ENCODE peak calls at places on chromosome 4, in five cellular contexts. T, W, Z, B and H are unnamed samples.

GRCh38 chr4:5956285-5957021 is 61.8 kb downstream of the C4orf50 start:
- DNase-seq in T (peak; percentile 43), W (no peak), B (no peak), Z (peak; percentile 11), H (no peak)

GRCh38 chr4:124961138-124961750 is 248.7 kb upstream of the ANKRD50 start:
- DNase-seq in Z (no peak), T (no peak), B (no peak), W (no peak), H (no peak)

GRCh38 chr4:98242538-98242937 is 18.6 kb upstream of the RAP1GDS1 start:
- DNase-seq in B (no peak), T (no peak), W (no peak), Z (no peak), H (no peak)

GRCh38 chr4:120755864-120756263 is 166.7 kb downstream of the PRDM5 start:
- DNase-seq in W (no peak), Z (no peak), B (no peak), T (no peak), H (no peak)

GRCh38 chr4:172734555-172734954 is 434.1 kb upstream of the GALNT7 start:
- DNase-seq in T (no peak), Z (no peak), W (no peak), B (no peak), H (no peak)

GRCh38 chr4:60582167-60582566 is 618.0 kb upstream of the ADGRL3 start:
- DNase-seq in T (no peak), B (no peak), Z (no peak), W (no peak), H (no peak)

GRCh38 chr4:108172780-108173598 is 4.3 kb upstream of the LEF1 start:
- DNase-seq in T (peak; percentile 83), W (peak; percentile 86), Z (peak; percentile 41), B (no peak), H (peak; percentile 64)

GRCh38 chr4:112130903-112131302 is 14.4 kb upstream of the FAM241A start:
- DNase-seq in W (no peak), Z (no peak), T (no peak), B (no peak), H (no peak)

GRCh38 chr4:108834167-108834566 is 71.3 kb upstream of the ETNPPL start:
- DNase-seq in T (no peak), Z (no peak), B (no peak), W (no peak), H (no peak)

GRCh38 chr4:94453534-94453963 is 1.8 kb downstream of the PDLIM5 start:
- DNase-seq in W (no peak), T (no peak), B (no peak), Z (peak; percentile 58), H (no peak)

GRCh38 chr4:180923476-180923875 is 1319.7 kb upstream of the TENM3 start:
- DNase-seq in B (no peak), Z (no peak), T (no peak), W (no peak), H (no peak)

GRCh38 chr4:54657556-54658313 is at the start of gene KIT:
- DNase-seq in B (no peak), T (peak; percentile 89), W (peak; percentile 40), Z (no peak), H (peak; percentile 66)

GRCh38 chr4:1793496-1793840 is 375 bp downstream of the FGFR3 start:
- DNase-seq in W (peak; percentile 71), B (no peak), Z (no peak), T (peak; percentile 83), H (no peak)

GRCh38 chr4:89158884-89159503 is 47.7 kb downstream of the TIGD2 start:
- DNase-seq in Z (peak; percentile 6), B (no peak), W (peak; percentile 22), T (peak; percentile 42), H (no peak)

GRCh38 chr4:113851816-113852215 is 90.3 kb upstream of the CAMK2D start:
- DNase-seq in Z (peak; percentile 2), T (no peak), B (no peak), W (no peak), H (no peak)

GRCh38 chr4:41196633-41197332 is 17.6 kb downstream of the APBB2 start:
- DNase-seq in Z (no peak), W (no peak), T (no peak), B (no peak), H (no peak)

GRCh38 chr4:114385195-114385985 is 213.2 kb upstream of the UGT8 start:
- DNase-seq in Z (no peak), T (no peak), W (no peak), B (no peak), H (no peak)

GRCh38 chr4:72899214-72899613 is 170.3 kb downstream of the COX18 start:
- DNase-seq in W (no peak), Z (peak; percentile 67), B (no peak), T (no peak), H (no peak)

GRCh38 chr4:118745357-118745756 is 60.2 kb downstream of the METTL14 start:
- DNase-seq in Z (no peak), W (no peak), T (no peak), B (no peak), H (no peak)

GRCh38 chr4:119656986-119657635 is 28.5 kb upstream of the PDE5A start:
- DNase-seq in B (no peak), Z (no peak), T (no peak), W (no peak), H (no peak)

GRCh38 chr4:114361249-114361648 is 237.4 kb upstream of the UGT8 start:
- DNase-seq in B (no peak), T (no peak), W (no peak), Z (no peak), H (no peak)

GRCh38 chr4:41656572-41657301 is 91.8 kb downstream of the PHOX2B start:
- DNase-seq in T (no peak), Z (no peak), B (no peak), W (no peak), H (no peak)

GRCh38 chr4:158315706-158316105 is 105.4 kb downstream of the TMEM144 start:
- DNase-seq in Z (no peak), W (no peak), T (no peak), B (no peak), H (no peak)

GRCh38 chr4:87975466-87975865 is at the start of gene SPP1:
- DNase-seq in B (no peak), W (no peak), Z (peak; percentile 66), T (peak; percentile 43), H (peak; percentile 50)

GRCh38 chr4:48033825-48034413 is 17.3 kb downstream of the NIPAL1 start:
- DNase-seq in T (peak; percentile 40), Z (peak; percentile 28), B (no peak), W (peak; percentile 32), H (peak; percentile 63)

GRCh38 chr4:93199492-93199891 is 629.1 kb upstream of the ATOH1 start:
- DNase-seq in Z (peak; percentile 41), T (peak; percentile 58), W (peak; percentile 3), B (no peak), H (peak; percentile 25)

GRCh38 chr4:1460967-1461868 is 55.0 kb upstream of the NKX1-1 start:
- DNase-seq in T (peak; percentile 24), B (no peak), Z (no peak), W (no peak), H (peak; percentile 48)

GRCh38 chr4:102143433-102143832 is 201.8 kb downstream of the SLC39A8 start:
- DNase-seq in T (no peak), Z (no peak), B (no peak), W (no peak), H (no peak)

GRCh38 chr4:17064959-17065358 is 166.5 kb upstream of the LDB2 start:
- DNase-seq in T (no peak), W (no peak), B (no peak), Z (no peak), H (no peak)

GRCh38 chr4:139316733-139317132 is 14.5 kb upstream of the NDUFC1 start:
- DNase-seq in W (peak; percentile 21), B (no peak), Z (no peak), T (no peak), H (no peak)

GRCh38 chr4:127309360-127310095 is 323.2 kb upstream of the INTU start:
- DNase-seq in W (no peak), Z (no peak), B (no peak), T (no peak), H (no peak)

GRCh38 chr4:32340591-32340990 is 1620.4 kb downstream of the PCDH7 start:
- DNase-seq in Z (no peak), B (no peak), W (no peak), T (no peak), H (no peak)

GRCh38 chr4:44927361-44928061 is 201.2 kb upstream of the GNPDA2 start:
- DNase-seq in B (no peak), Z (peak; percentile 23), W (peak; percentile 7), T (peak; percentile 0), H (no peak)

GRCh38 chr4:186949847-186950246 is 226.2 kb upstream of the FAT1 start:
- DNase-seq in T (no peak), W (no peak), B (no peak), Z (no peak), H (no peak)
- TF ChIP-seq CHD2 in T (no peak), W (no peak), B (no peak), Z (no peak), H (no peak)

DNA sequence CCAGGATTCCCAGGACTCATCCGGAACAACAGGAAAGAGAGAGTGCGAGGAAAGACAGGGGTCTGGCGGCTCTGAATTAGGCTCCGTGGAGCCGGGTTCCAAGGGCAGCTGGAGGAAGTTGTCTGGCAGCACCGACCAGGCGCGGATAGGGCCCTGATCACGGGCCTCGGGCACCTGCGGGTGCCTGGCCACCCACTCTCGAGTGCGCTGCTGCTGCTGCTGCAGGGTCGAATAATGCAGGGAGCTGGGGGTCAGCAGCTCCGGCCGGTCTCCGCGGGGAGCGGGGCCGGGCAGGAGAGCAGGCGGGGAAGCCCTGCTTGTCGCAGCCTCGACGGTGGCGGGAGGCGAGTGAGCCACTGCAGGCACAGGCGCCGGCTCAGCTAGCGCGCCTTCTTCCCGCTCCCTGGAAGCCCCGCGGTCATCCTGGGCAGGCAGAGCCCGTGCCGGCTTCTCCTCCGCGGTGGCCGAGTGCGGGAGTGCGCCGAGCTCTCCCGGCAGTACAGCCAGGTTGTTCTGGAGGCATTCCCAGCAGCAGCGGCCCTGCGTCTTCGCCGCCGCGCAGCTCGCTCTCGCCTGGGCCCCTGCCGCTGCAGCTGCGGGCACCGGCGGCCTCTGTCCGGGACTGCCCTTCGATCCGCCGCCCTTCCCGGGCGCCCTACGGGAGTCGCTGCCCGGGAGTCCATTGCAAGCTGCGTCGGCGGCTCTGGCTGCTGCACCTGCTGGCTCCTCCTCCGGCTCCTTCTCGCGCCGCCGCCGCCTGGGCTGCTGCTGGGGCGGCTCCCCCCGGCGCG is 1.0 kb downstream of the SOWAHB start:
- DNase-seq in B (no peak), Z (no peak), W (no peak), T (peak; percentile 76), H (no peak)
- TF ChIP-seq MAX in B (no peak), Z (no peak), W (no peak), T (no peak), H (peak; percentile 94)

GRCh38 chr4:84504821-84505220 is 5.7 kb upstream of the NKX6-1 start:
- DNase-seq in Z (no peak), B (no peak), W (no peak), T (no peak), H (no peak)
- TF ChIP-seq JUND in Z (no peak), B (no peak), W (no peak), T (no peak), H (no peak)

GRCh38 chr4:96175871-96176270 is 336.0 kb downstream of the PDHA2 start:
- DNase-seq in B (no peak), T (no peak), W (no peak), Z (no peak), H (no peak)
- TF ChIP-seq CHD2 in B (no peak), T (no peak), W (no peak), Z (no peak), H (no peak)

DNA sequence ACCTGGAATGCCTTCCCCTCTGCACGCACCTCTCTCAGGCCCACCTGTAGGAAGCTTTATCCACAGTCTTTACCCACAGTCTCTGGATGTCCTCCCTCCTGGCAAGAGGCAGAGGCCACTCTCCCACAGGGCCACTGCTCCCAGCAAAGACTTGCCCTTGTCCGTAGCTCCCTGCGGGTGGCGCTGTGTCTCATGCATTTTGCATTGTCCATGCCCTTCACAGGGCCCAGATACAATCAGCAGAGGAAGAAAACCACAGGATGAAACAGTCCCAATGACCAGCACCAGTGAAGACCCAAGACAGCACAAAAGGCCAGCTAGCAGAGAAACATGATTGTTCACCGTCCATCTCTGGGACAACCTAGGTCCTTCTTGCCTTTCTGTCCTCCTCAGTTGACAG is 2.1 kb upstream of the NSG1 start:
- DNase-seq in Z (peak; percentile 12), W (peak; percentile 43), T (peak; percentile 66), B (no peak), H (peak; percentile 78)
- TF ChIP-seq MAX in Z (no peak), W (no peak), T (no peak), B (no peak), H (peak; percentile 40)